ENCODE peak calls at places on chromosomes 11 and 22, in eight cellular contexts. C is SK-N-SH; S is aorta; L is dorsolateral prefrontal cortex; X is H9; G is gastrocnemius medialis; M is CD4-positive, alpha-beta memory T cell; D is breast epithelium. Z is an unnamed sample.

GRCh38 chr22:28016781-28017557 is 97.9 kb upstream of the PITPNB start:
- DNase-seq in L (peak; percentile 26), M (no peak), C (no peak), X (no peak), S (peak; percentile 62), D (peak; percentile 25), G (peak; percentile 12), Z (no peak)

GRCh38 chr11:60942970-60943565 is 8.9 kb downstream of the SLC15A3 start:
- DNase-seq in L (no peak), M (no peak), D (no peak), G (no peak), C (no peak), S (peak; percentile 50), X (no peak), Z (no peak)

GRCh38 chr11:50072226-50073112 is 39.8 kb downstream of the OR4C45 start:
- DNase-seq in G (no peak), S (no peak), L (no peak), M (no peak), X (no peak), C (no peak), D (no peak), Z (no peak)

GRCh38 chr11:125433454-125434121 is 62.5 kb downstream of the FEZ1 start:
- DNase-seq in G (peak; percentile 52), M (no peak), X (peak; percentile 87), D (no peak), S (no peak), L (peak; percentile 83), C (peak; percentile 69), Z (peak; percentile 27)

GRCh38 chr11:68106165-68106940 is 14.8 kb downstream of the CHKA start:
- DNase-seq in X (no peak), S (no peak), L (no peak), C (no peak), D (no peak), G (no peak), M (no peak), Z (no peak)

GRCh38 chr11:57377098-57377497 is 3.9 kb downstream of the PRG3 start:
- DNase-seq in C (peak; percentile 43), M (no peak), G (no peak), L (no peak), D (no peak), S (no peak), X (no peak), Z (no peak)

GRCh38 chr22:45612451-45612901 is 59.2 kb upstream of the ATXN10 start:
- DNase-seq in D (no peak), S (peak; percentile 84), G (peak; percentile 81), X (no peak), M (peak; percentile 58), C (no peak), L (no peak), Z (no peak)

GRCh38 chr11:72369786-72370185 is 64.5 kb downstream of the CLPB start:
- DNase-seq in X (no peak), S (no peak), M (no peak), L (no peak), D (no peak), G (no peak), C (peak; percentile 68), Z (no peak)

GRCh38 chr11:65579291-65579690 is 3.4 kb downstream of the EHBP1L1 start:
- DNase-seq in S (no peak), L (no peak), C (no peak), D (no peak), X (no peak), M (no peak), G (peak; percentile 64), Z (no peak)

GRCh38 chr22:48739348-48740085 is 1088.2 kb downstream of the BRD1 start:
- DNase-seq in X (no peak), S (peak; percentile 52), D (peak; percentile 31), M (no peak), C (no peak), G (no peak), L (peak; percentile 22), Z (no peak)

GRCh38 chr11:2575611-2576051 is 124.2 kb downstream of the KCNQ1OT1 start:
- DNase-seq in M (no peak), D (peak; percentile 41), S (peak; percentile 62), L (peak; percentile 31), G (peak; percentile 0), X (peak; percentile 18), C (no peak), Z (no peak)

GRCh38 chr11:113563766-113564165 is 88.6 kb upstream of the DRD2 start:
- DNase-seq in S (no peak), L (no peak), X (no peak), M (no peak), C (no peak), G (no peak), D (no peak), Z (no peak)

GRCh38 chr11:50278756-50279155 is 246.1 kb downstream of the OR4C45 start:
- DNase-seq in D (no peak), C (no peak), X (no peak), G (no peak), M (no peak), S (no peak), L (no peak), Z (no peak)

GRCh38 chr11:62432695-62433094 is 13.9 kb downstream of the SCGB1A1 start:
- DNase-seq in D (no peak), S (no peak), L (no peak), M (no peak), G (no peak), C (no peak), X (no peak), Z (no peak)

GRCh38 chr22:37822079-37822833 is 926 bp upstream of the GALR3 start:
- DNase-seq in M (no peak), D (no peak), X (peak; percentile 81), L (no peak), C (no peak), S (no peak), G (no peak), Z (no peak)

DNA sequence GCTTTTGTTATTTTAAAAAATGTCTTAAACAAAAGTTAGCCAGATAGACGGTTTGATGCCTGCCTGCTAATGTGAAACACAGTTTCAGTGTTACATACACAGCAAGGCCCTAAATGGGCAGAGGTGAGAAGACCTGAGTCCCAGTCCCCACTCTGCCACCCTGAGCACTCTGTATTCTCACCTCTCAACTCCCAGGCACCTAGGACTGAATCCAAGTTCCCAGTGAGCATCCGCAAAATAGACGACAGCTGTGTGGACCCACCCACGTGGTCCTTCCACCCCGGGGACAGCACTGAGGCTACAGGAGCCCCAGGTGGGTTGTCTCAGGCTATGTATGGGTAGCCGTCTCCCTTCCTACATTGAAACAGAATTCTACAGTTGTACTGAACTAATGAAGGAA is 111.5 kb downstream of the RPL27A start:
- DNase-seq in L (no peak), G (no peak), D (no peak), C (no peak), X (no peak), M (no peak), S (no peak), Z (no peak)
- H3K27ac ChIP-seq in L (no peak overlapping the region), G (no peak overlapping the region), D (peak overlapping the region; percentile 48), C (no peak overlapping the region), X (no peak overlapping the region), M (no peak overlapping the region), S (no peak overlapping the region), Z (no peak overlapping the region)

DNA sequence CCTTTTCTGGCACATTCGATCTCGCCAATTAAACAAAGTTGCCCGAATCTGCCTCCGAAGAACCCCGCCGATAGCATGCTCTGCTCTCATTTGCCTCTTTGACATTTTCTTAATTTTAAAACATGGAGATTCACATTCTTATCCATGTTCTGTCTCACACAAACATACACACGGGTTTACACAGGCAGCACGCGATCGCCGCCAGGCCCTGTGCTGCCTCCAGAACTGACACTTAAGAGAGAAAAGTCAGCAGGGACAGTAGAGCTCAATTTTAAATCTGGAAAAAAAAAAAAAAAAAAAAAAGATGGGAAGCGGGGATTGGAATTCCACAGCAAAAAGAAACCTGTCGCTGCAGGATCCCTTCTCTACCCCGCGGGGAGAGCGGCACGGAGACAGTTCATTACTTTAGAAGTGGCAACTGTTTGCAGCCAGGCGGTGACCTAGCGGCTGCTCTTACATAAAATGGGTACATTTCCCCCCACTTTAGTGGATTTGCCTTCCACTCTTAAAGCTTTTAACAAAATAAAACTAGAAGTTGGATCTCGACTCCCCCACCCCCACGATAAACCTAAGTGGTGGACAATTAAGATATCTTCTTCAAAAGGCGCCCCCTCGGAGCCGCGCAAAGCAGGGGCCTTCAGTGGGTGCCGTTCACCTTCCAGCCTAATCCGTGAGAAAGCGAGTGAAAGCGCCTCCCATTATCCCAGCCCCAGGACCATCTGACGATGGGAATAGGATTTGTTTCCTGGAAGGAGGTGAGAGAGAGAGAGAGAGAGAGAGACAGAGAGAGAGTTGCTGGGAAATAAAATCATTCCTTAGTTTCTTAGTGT is 13.7 kb downstream of the PAX6 start:
- DNase-seq in D (no peak), L (no peak), G (no peak), M (no peak), X (no peak), C (no peak), S (peak; percentile 30), Z (no peak)
- H3K27ac ChIP-seq in D (no peak overlapping the region), L (peak overlapping the region; percentile 68), G (no peak overlapping the region), M (no peak overlapping the region), X (no peak overlapping the region), C (no peak overlapping the region), S (no peak overlapping the region), Z (no peak overlapping the region)

DNA sequence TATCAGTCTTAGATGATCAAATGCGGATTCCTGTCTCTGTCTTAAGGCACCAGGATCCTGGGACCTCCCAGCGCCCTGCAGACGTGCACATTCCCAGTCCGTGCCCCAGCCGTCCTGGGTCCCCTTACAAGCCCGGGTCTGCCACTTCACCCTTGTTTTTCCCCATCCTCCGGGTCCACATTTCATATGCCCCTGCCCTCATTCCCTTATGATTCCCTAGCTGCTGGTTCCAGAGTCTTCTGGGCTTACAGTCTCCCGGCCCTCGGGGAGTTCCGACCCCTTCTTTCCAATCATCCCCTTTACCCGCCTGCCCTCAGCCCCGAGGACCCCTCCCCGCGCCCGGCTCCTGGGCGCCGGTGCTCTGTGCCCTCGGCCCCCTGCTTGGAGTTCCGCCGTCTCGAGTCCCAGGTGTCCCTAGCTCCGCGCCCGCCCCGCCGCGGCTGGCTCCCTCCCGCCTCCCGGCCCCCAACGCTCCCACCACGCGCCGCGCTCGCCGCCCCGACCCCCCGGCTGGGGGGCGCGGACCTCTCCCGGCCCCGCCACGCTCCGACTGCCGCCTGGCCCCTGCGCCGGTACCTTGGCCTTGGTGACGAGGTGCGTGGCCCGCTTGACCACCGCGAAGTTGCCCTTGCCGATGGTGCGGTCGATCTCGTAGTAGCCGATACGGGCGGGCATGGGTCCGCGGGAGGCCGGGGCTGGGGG is 510 bp downstream of the SIK3 start:
- DNase-seq in M (peak; percentile 48), S (peak; percentile 86), C (peak; percentile 82), X (peak; percentile 49), D (peak; percentile 58), L (peak; percentile 49), G (peak; percentile 25), Z (peak; percentile 51)
- H3K27ac ChIP-seq in M (peak overlapping the region; percentile 98), S (peak overlapping the region; percentile 92), C (peak overlapping the region; percentile 58), X (no peak overlapping the region), D (peak overlapping the region; percentile 99), L (peak overlapping the region; percentile 99), G (peak overlapping the region; percentile 87), Z (peak overlapping the region; percentile 95)

DNA sequence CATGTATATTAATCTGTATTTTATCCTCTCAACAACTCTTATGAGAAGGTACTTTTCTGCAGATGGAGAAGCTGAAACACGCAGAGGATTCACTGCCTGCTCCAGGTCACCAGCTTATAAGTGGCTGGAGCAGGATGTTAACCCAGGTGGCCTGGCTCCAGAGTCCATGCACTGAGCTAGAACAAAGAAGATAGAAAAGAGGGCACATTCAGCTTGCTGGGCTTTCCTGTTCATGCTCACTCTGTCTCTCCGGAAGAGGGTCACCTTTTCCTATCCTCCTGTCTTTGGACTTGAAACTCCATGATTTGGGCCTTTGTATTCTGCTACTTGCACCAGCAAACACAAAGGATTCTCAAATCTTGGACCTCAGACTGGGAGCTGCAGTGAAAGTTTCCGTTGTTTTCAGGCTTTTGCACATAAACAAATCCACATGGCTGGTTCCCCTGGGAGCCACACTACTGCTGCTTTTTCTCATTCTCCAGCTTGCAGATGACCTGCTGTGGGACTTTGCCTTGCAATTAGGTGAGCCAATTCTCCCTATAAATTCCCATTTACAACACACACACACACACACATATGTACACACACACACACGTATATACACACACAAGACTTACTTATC is 117.3 kb upstream of the GRK3 start:
- DNase-seq in M (no peak), X (no peak), G (no peak), L (no peak), S (no peak), D (no peak), C (no peak), Z (no peak)
- H3K27ac ChIP-seq in M (no peak overlapping the region), X (no peak overlapping the region), G (no peak overlapping the region), L (peak overlapping the region; percentile 53), S (no peak overlapping the region), D (no peak overlapping the region), C (no peak overlapping the region), Z (no peak overlapping the region)

Z was measured in substantia nigra.